ENCODE peak calls at places on chromosome 14, in seven cellular contexts. B is HCT116, K is Panc1, G is GM12878, Z is HepG2, W is H1, N is K562. J is an unnamed sample. For H3K4me1, the result is how much of the 10 kb centered on the place peaks cover.

GRCh38 chr14:95495093-95495492 is 21.4 kb downstream of the SYNE3 start:
- DNase-seq in Z (no peak), B (no peak), G (no peak), W (no peak), K (no peak), N (no peak), J (no peak)

GRCh38 chr14:67831122-67831521 is 11.5 kb downstream of the RAD51B start:
- DNase-seq in K (no peak), B (no peak), Z (no peak), G (no peak), N (no peak), W (no peak), J (no peak)

GRCh38 chr14:74599946-74600345 is 12.1 kb downstream of the LTBP2 start:
- DNase-seq in W (no peak), Z (no peak), G (no peak), B (no peak), K (no peak), N (no peak), J (no peak)

GRCh38 chr14:90609376-90609775 is 206.9 kb downstream of the TTC7B start:
- DNase-seq in Z (no peak), N (no peak), K (no peak), W (no peak), G (no peak), B (no peak), J (no peak)

GRCh38 chr14:98580131-98580678 is 691.8 kb downstream of the BCL11B start:
- DNase-seq in W (no peak), Z (no peak), N (no peak), B (no peak), G (no peak), K (no peak), J (no peak)

GRCh38 chr14:37172024-37172869 is at the start of gene SLC25A21:
- DNase-seq in Z (peak), B (peak), G (no peak), N (peak), W (peak), K (peak), J (no peak)

GRCh38 chr14:72758993-72759392 is 134.9 kb downstream of the DPF3 start:
- DNase-seq in Z (no peak), G (no peak), K (no peak), B (no peak), W (no peak), N (no peak), J (no peak)

GRCh38 chr14:99127651-99128167 is 144.3 kb downstream of the BCL11B start:
- DNase-seq in G (no peak), K (no peak), B (no peak), N (no peak), Z (no peak), W (peak), J (no peak)

GRCh38 chr14:37969511-37969979 is 238.2 kb upstream of the SSTR1 start:
- DNase-seq in Z (no peak), K (no peak), G (no peak), W (no peak), N (no peak), B (no peak), J (no peak)

GRCh38 chr14:66680216-66680615 is 172.3 kb downstream of the GPHN start:
- DNase-seq in W (no peak), B (no peak), K (no peak), Z (no peak), G (no peak), N (no peak), J (no peak)

GRCh38 chr14:20632448-20632830 is 9.1 kb downstream of the OR6S1 start:
- DNase-seq in N (no peak), W (no peak), Z (no peak), K (no peak), G (no peak), B (no peak), J (no peak)

GRCh38 chr14:104517867-104518266 is 61.7 kb upstream of the C14orf180 start:
- DNase-seq in Z (no peak), W (peak), N (no peak), B (no peak), G (no peak), K (no peak), J (no peak)

GRCh38 chr14:94113490-94113889 is 3.0 kb downstream of the IFI27 start:
- DNase-seq in N (no peak), K (no peak), B (no peak), Z (no peak), G (no peak), W (no peak), J (peak)

GRCh38 chr14:30996892-30997659 is 28.4 kb upstream of the AP4S1 start:
- DNase-seq in K (no peak), G (no peak), B (no peak), W (no peak), N (no peak), Z (no peak), J (no peak)

GRCh38 chr14:58887931-58888330 is 250.2 kb downstream of the DACT1 start:
- DNase-seq in B (no peak), G (no peak), K (no peak), W (no peak), Z (no peak), N (no peak), J (no peak)

GRCh38 chr14:53946404-53947400 is 9.9 kb downstream of the BMP4 start:
- DNase-seq in Z (no peak), K (no peak), N (no peak), G (no peak), B (no peak), W (peak), J (peak)

GRCh38 chr14:87691482-87691881 is 301.5 kb downstream of the GALC start:
- DNase-seq in K (no peak), B (no peak), W (no peak), Z (no peak), G (no peak), N (no peak), J (no peak)

GRCh38 chr14:54120260-54120659 is 163.6 kb upstream of the BMP4 start:
- DNase-seq in Z (no peak), K (no peak), B (no peak), G (no peak), W (no peak), N (no peak), J (no peak)

GRCh38 chr14:103118019-103118662 is 5.1 kb upstream of the TNFAIP2 start:
- DNase-seq in K (no peak), Z (no peak), G (no peak), B (no peak), W (no peak), N (peak), J (no peak)

GRCh38 chr14:69363055-69363454 is 35.0 kb downstream of the ERH start:
- DNase-seq in B (no peak), G (no peak), W (no peak), Z (peak), N (peak), K (no peak), J (peak)

GRCh38 chr14:32372154-32372553 is 43.1 kb downstream of the AKAP6 start:
- DNase-seq in B (no peak), G (no peak), K (no peak), N (no peak), W (no peak), Z (no peak), J (no peak)

GRCh38 chr14:64704743-64705405 is 650 bp downstream of the PLEKHG3 start:
- DNase-seq in Z (no peak), W (peak), G (no peak), K (no peak), N (peak), B (no peak), J (peak)

GRCh38 chr14:74362361-74362915 is 14.2 kb downstream of the VRTN start:
- DNase-seq in B (peak), W (peak), Z (peak), G (peak), N (peak), K (peak), J (peak)

GRCh38 chr14:89618309-89618708 is 201.3 kb upstream of the FOXN3 start:
- DNase-seq in N (no peak), B (no peak), G (no peak), W (no peak), Z (peak), K (no peak), J (peak)

GRCh38 chr14:74511966-74512365 is 18.4 kb downstream of the ISCA2 start:
- DNase-seq in Z (no peak), B (no peak), W (no peak), K (no peak), N (no peak), G (no peak), J (no peak)

GRCh38 chr14:57845802-57846531 is 19.9 kb downstream of the SLC35F4 start:
- DNase-seq in W (no peak), Z (no peak), G (no peak), N (no peak), B (no peak), K (peak), J (no peak)

GRCh38 chr14:98666545-98666944 is 605.5 kb downstream of the BCL11B start:
- DNase-seq in B (no peak), G (no peak), Z (no peak), W (no peak), N (no peak), K (no peak), J (no peak)

GRCh38 chr14:72664651-72665050 is 229.2 kb downstream of the DPF3 start:
- DNase-seq in G (no peak), Z (no peak), N (no peak), W (no peak), B (no peak), K (no peak), J (no peak)

GRCh38 chr14:36226164-36226563 is 49.6 kb upstream of the PTCSC3 start:
- DNase-seq in Z (no peak), K (no peak), G (no peak), N (no peak), W (no peak), B (no peak), J (no peak)

GRCh38 chr14:81534510-81535074 is 939 bp upstream of the SEL1L start:
- DNase-seq in N (no peak), G (no peak), B (no peak), W (no peak), K (no peak), Z (peak), J (no peak)

GRCh38 chr14:24085215-24085614 is 8.9 kb upstream of the PCK2 start:
- DNase-seq in N (no peak), W (no peak), K (no peak), B (no peak), Z (no peak), G (no peak), J (no peak)

GRCh38 chr14:104335611-104336010 is 197.2 kb downstream of the KIF26A start:
- DNase-seq in G (no peak), N (no peak), Z (no peak), W (no peak), B (no peak), K (no peak), J (no peak)

GRCh38 chr14:41235466-41235865 is 371.2 kb upstream of the LRFN5 start:
- DNase-seq in N (no peak), W (no peak), G (no peak), K (no peak), B (no peak), Z (no peak), J (no peak)

GRCh38 chr14:93091666-93092065 is 24.1 kb downstream of the ITPK1 start:
- DNase-seq in K (no peak), G (no peak), Z (no peak), W (no peak), N (no peak), B (no peak), J (no peak)

GRCh38 chr14:94515856-94516255 is 6.6 kb upstream of the SERPINA12 start:
- DNase-seq in W (no peak), G (no peak), B (no peak), N (no peak), K (no peak), Z (no peak), J (no peak)

GRCh38 chr14:90543876-90544275 is 147.0 kb downstream of the CALM1 start:
- DNase-seq in G (no peak), B (no peak), N (no peak), W (no peak), Z (no peak), K (no peak), J (no peak)

GRCh38 chr14:75422169-75422568 is 5.7 kb upstream of the JDP2 start:
- DNase-seq in G (no peak), N (no peak), B (no peak), W (no peak), K (peak), Z (peak), J (no peak)

GRCh38 chr14:99267871-99268775 is 3.9 kb downstream of the BCL11B start:
- DNase-seq in Z (no peak), N (no peak), B (no peak), G (no peak), W (no peak), K (no peak), J (no peak)

GRCh38 chr14:90519262-90519920 is 122.6 kb downstream of the CALM1 start:
- DNase-seq in Z (no peak), G (no peak), W (no peak), B (no peak), K (no peak), N (no peak), J (no peak)

GRCh38 chr14:43141636-43142191 is 1365.4 kb downstream of the FSCB start:
- DNase-seq in W (no peak), G (no peak), B (no peak), Z (no peak), N (no peak), K (no peak), J (no peak)
- TF ChIP-seq CTCF in W (no peak), G (no peak), B (no peak), Z (no peak), N (no peak), K (no peak), J (no peak)

DNA sequence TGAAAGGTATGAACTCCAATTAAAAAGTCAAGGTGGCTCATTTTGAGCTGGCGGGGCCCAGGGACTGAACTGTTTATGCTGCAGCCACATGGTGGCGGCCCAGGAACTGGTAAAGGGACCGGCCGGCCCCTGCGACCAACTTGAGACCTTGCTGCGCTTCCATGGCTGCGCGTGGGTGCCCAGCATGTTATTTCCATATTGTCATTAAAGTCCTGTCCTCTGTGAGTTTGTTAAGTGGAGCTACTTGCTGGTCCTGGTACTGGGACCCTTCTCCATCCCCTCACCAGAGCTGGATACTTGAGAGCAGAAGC is 62.3 kb downstream of the BEGAIN start:
- DNase-seq in W (peak), B (no peak), G (no peak), K (no peak), Z (no peak), N (peak), J (no peak)
- TF ChIP-seq SIN3A in W (no peak), B (no peak), G (no peak), K (no peak), Z (no peak), N (no peak), J (no peak)

DNA sequence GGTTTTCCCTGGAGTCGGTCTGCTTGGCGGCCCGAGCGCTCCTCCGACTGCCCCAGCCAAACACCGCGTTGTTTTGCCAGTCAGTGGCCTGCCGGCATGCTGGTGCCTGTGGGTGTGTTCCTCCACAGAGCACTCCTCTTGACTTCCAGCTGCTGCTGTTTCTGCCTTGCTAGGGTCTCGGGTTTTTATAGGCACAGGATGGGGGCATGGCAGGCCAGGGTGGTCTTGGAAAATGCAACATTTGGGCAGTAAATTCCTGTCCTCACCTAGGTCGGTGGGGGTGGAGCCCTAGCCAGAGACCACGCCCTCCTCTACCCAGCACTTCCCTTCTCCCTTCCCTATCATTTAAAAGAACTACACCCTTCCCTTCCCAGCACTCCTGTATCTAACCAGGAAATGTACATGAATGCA is 34.7 kb upstream of the VASH1 start:
- DNase-seq in N (no peak), K (no peak), B (no peak), Z (no peak), G (no peak), W (peak), J (no peak)
- H3K4me1 ChIP-seq in N (under half), K (under half), B (under half), Z (under half), G (under half), W (under half), J (under half)

GRCh38 chr14:76870146-76870545 is 43.9 kb downstream of the LRRC74A start:
- DNase-seq in Z (peak), B (no peak), N (no peak), G (no peak), K (no peak), W (no peak), J (peak)
- TF ChIP-seq CTCF in Z (peak), B (peak), N (peak), G (peak), K (peak), W (peak), J (peak)

GRCh38 chr14:51400142-51400541 is 160.1 kb downstream of the TMX1 start:
- DNase-seq in N (no peak), Z (no peak), K (no peak), W (no peak), G (no peak), B (no peak), J (no peak)

GRCh38 chr14:51401272-51401671 is 161.2 kb downstream of the TMX1 start:
- DNase-seq in K (no peak), N (no peak), W (no peak), Z (no peak), G (no peak), B (no peak), J (no peak)

GRCh38 chr14:51396222-51396815 is 156.3 kb downstream of the TMX1 start:
- DNase-seq in W (no peak), G (no peak), N (no peak), B (no peak), K (peak), Z (no peak), J (no peak)

GRCh38 chr14:51401756-51402155 is 161.7 kb downstream of the TMX1 start:
- DNase-seq in N (no peak), Z (no peak), K (no peak), B (no peak), G (no peak), W (no peak), J (no peak)

DNA sequence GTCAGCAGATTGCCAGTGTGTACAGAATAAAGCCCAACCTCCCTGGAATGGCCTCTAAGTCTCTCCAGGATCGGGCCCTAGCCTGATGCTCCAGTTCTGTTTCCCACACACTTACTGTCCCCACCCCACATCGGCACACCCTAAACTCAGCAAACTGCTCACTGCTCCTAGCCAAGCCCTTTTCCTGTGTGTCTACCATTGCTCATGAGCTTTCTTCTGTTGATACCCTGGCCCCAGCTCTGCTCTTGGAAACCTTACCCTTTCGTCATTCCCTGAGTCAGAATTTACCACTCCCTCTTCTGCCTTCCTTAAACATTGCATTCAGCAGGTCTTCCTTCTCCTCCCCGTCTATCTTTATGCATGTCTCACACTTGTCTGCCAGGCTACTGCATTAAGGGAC is 158.9 kb downstream of the TMX1 start:
- DNase-seq in W (no peak), B (no peak), N (no peak), Z (no peak), K (no peak), G (no peak), J (no peak)
- TF ChIP-seq SIN3A in W (no peak), B (no peak), N (no peak), Z (no peak), K (no peak), G (no peak), J (no peak)

DNA sequence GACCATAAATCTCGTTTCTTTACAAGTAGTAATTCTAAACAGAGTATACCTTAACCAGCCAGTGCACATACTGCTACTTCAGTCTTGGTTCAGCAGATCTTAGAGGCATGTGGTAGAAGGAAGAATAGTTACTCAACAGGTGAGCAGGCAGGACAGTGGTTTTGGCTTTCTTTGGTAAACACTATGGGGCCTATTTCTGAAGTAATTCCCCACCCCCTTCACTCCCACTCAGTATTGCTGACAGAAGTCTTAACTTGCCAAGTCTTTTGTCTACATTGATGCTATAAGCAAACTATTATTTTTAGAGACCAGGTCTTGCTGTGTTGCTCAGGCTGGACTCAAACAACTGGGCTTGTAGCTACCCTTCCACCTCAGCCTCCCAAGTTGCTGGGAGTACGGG is 68.5 kb downstream of the FBXO34 start:
- DNase-seq in Z (no peak), B (no peak), G (no peak), K (no peak), N (no peak), W (peak), J (no peak)
- H3K4me1 ChIP-seq in Z (under half), B (under half), G (under half), K (under half), N (under half), W (under half), J (under half)

DNA sequence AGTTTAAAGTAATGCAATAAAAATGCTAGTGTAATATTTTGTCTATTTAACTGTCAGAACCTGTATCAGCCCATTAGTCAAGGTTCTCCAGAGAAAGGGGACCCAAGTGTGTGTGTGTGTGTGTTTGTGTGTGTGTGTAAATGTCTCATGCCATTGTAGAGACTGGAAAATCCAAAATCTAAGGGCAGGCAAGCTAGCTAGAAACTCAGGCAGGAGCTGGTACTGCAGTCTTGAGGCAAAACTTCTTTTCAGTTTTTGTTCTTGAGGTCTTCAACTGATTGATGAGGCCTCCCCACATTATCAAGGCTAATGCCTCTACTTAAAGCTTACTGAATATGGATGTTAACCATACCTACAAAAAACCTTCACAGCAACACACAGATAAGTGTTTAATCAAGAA is 126.7 kb downstream of the PRKD1 start:
- DNase-seq in Z (no peak), K (no peak), B (no peak), G (no peak), W (no peak), N (no peak), J (no peak)
- TF ChIP-seq CTCF in Z (no peak), K (no peak), B (no peak), G (no peak), W (peak), N (no peak), J (peak)